ENCODE peak calls at places on chromosomes 16 and 17, in four cellular contexts. L, J, S and A are unnamed samples.

GRCh38 chr17:15134363-15134762 is 130.8 kb downstream of the PMP22 start:
- DNase-seq in L (no peak), J (no peak), S (no peak), A (no peak)

GRCh38 chr17:35297666-35298065 is 54.8 kb downstream of the SLFN5 start:
- DNase-seq in L (no peak), J (no peak), S (no peak), A (no peak)

GRCh38 chr16:75264531-75264998 is 13.1 kb upstream of the BCAR1 start:
- DNase-seq in L (peak; percentile 78), J (no peak), S (peak; percentile 52), A (no peak)

GRCh38 chr17:42183741-42184711 is 1.2 kb downstream of the HCRT start:
- DNase-seq in L (peak; percentile 81), J (peak; percentile 76), S (peak; percentile 67), A (peak; percentile 84)

GRCh38 chr17:82301916-82302497 is 15.4 kb downstream of the CD7 start:
- DNase-seq in L (no peak), J (peak; percentile 76), S (no peak), A (no peak)

GRCh38 chr16:49460786-49461470 is 87.3 kb downstream of the C16orf78 start:
- DNase-seq in L (no peak), J (no peak), S (no peak), A (peak; percentile 45)

GRCh38 chr16:50500171-50500874 is 47.9 kb upstream of the NKD1 start:
- DNase-seq in L (no peak), J (no peak), S (no peak), A (peak; percentile 20)

GRCh38 chr17:31544186-31544585 is 152.7 kb downstream of the RAB11FIP4 start:
- DNase-seq in L (no peak), J (no peak), S (no peak), A (no peak)

GRCh38 chr16:85419503-85420408 is 193.4 kb upstream of the GSE1 start:
- DNase-seq in L (no peak), J (no peak), S (no peak), A (no peak)

GRCh38 chr17:31918701-31919128 is 17.2 kb upstream of the UTP6 start:
- DNase-seq in L (peak; percentile 14), J (no peak), S (peak; percentile 36), A (no peak)

GRCh38 chr17:59093702-59094231 is 12.9 kb downstream of the TRIM37 start:
- DNase-seq in L (peak; percentile 97), J (no peak), S (peak; percentile 98), A (no peak)

GRCh38 chr16:25413962-25414361 is 156.3 kb upstream of the ZKSCAN2 start:
- DNase-seq in L (no peak), J (no peak), S (no peak), A (no peak)

GRCh38 chr16:50210266-50211038 is 55.9 kb upstream of the ADCY7 start:
- DNase-seq in L (peak; percentile 96), J (peak; percentile 47), S (peak; percentile 89), A (no peak)

GRCh38 chr17:29442451-29442850 is 52.3 kb downstream of the TAOK1 start:
- DNase-seq in L (no peak), J (no peak), S (no peak), A (no peak)

GRCh38 chr17:16516594-16517018 is 24.6 kb upstream of the LRRC75A start:
- DNase-seq in L (peak; percentile 74), J (no peak), S (peak; percentile 53), A (no peak)

GRCh38 chr16:67093098-67093732 is 16.5 kb upstream of the PHAF1 start:
- DNase-seq in L (no peak), J (no peak), S (no peak), A (no peak)

GRCh38 chr17:53629188-53629587 is 193.5 kb upstream of the KIF2B start:
- DNase-seq in L (peak; percentile 57), J (no peak), S (peak; percentile 3), A (no peak)

GRCh38 chr17:383771-384621 is 31.4 kb upstream of the RPH3AL start:
- DNase-seq in L (no peak), J (no peak), S (no peak), A (no peak)

GRCh38 chr16:35255186-35255803 is 1795.9 kb downstream of the TP53TG3F start:
- DNase-seq in L (no peak), J (no peak), S (no peak), A (no peak)

GRCh38 chr17:28807925-28808641 is 34.5 kb downstream of the FAM222B start:
- DNase-seq in L (peak; percentile 87), J (no peak), S (peak; percentile 93), A (no peak)

GRCh38 chr17:57068222-57068658 is 16.8 kb upstream of the AKAP1 start:
- DNase-seq in L (no peak), J (no peak), S (no peak), A (no peak)

GRCh38 chr17:74490716-74491115 is 24.3 kb downstream of the CD300A start:
- DNase-seq in L (no peak), J (peak; percentile 10), S (no peak), A (no peak)

GRCh38 chr16:19017179-19017578 is 33.4 kb downstream of the TMC7 start:
- DNase-seq in L (no peak), J (no peak), S (no peak), A (no peak)

GRCh38 chr16:56273615-56274014 is 82.3 kb downstream of the GNAO1 start:
- DNase-seq in L (no peak), J (no peak), S (no peak), A (no peak)

GRCh38 chr16:2385441-2385840 is 43.8 kb upstream of the CCNF start:
- DNase-seq in L (no peak), J (no peak), S (no peak), A (no peak)

GRCh38 chr17:63826468-63827001 is 696 bp upstream of the PSMC5 start:
- DNase-seq in L (no peak), J (no peak), S (no peak), A (no peak)

GRCh38 chr17:48586355-48586924 is 3.6 kb downstream of the HOXB3 start:
- DNase-seq in L (no peak), J (no peak), S (peak; percentile 55), A (no peak)

GRCh38 chr17:81551458-81552243 is 502 bp downstream of the FAAP100 start:
- DNase-seq in L (no peak), J (peak; percentile 33), S (no peak), A (no peak)

GRCh38 chr17:37488607-37489196 is 989 bp upstream of the DUSP14 start:
- DNase-seq in L (peak; percentile 89), J (peak; percentile 65), S (peak; percentile 94), A (no peak)

GRCh38 chr17:37489197-37490001 is at the start of gene DUSP14:
- DNase-seq in L (peak; percentile 86), J (peak; percentile 68), S (peak; percentile 75), A (peak; percentile 90)

GRCh38 chr17:37490638-37491614 is 1.2 kb downstream of the DUSP14 start:
- DNase-seq in L (peak; percentile 84), J (no peak), S (peak; percentile 84), A (no peak)

GRCh38 chr17:37488009-37488604 is 1.6 kb upstream of the DUSP14 start:
- DNase-seq in L (peak; percentile 94), J (no peak), S (peak; percentile 97), A (no peak)

GRCh38 chr17:37490022-37490587 is 414 bp downstream of the DUSP14 start:
- DNase-seq in L (peak; percentile 63), J (peak; percentile 57), S (peak; percentile 54), A (peak; percentile 85)
- TF ChIP-seq CTCF in L (no peak), J (no peak), S (peak; percentile 18), A (peak; percentile 73)

GRCh38 chr17:2937331-2938003 is 125.9 kb downstream of the OR1D5 start:
- DNase-seq in L (peak; percentile 27), J (no peak), S (peak; percentile 44), A (no peak)
- TF ChIP-seq CTCF in L (peak; percentile 44), J (no peak), S (no peak), A (no peak)

GRCh38 chr17:5705081-5705875 is 121.0 kb upstream of the NLRP1 start:
- DNase-seq in L (peak; percentile 18), J (no peak), S (peak; percentile 4), A (peak; percentile 58)
- TF ChIP-seq CTCF in L (peak; percentile 41), J (no peak), S (no peak), A (peak; percentile 68)

GRCh38 chr17:8156174-8156992 is 4.2 kb upstream of the PER1 start:
- DNase-seq in L (peak; percentile 100), J (peak; percentile 100), S (peak; percentile 100), A (peak; percentile 99)
- TF ChIP-seq CTCF in L (no peak), J (no peak), S (no peak), A (no peak)

GRCh38 chr16:81405702-81406113 is 38.9 kb upstream of the CMIP start:
- DNase-seq in L (peak; percentile 91), J (no peak), S (peak; percentile 67), A (no peak)
- TF ChIP-seq CTCF in L (peak; percentile 19), J (no peak), S (no peak), A (peak; percentile 29)

GRCh38 chr17:68351395-68351794 is 60.1 kb downstream of the ARSG start:
- DNase-seq in L (peak; percentile 63), J (no peak), S (peak; percentile 28), A (no peak)
- TF ChIP-seq CTCF in L (peak; percentile 40), J (no peak), S (no peak), A (no peak)

DNA sequence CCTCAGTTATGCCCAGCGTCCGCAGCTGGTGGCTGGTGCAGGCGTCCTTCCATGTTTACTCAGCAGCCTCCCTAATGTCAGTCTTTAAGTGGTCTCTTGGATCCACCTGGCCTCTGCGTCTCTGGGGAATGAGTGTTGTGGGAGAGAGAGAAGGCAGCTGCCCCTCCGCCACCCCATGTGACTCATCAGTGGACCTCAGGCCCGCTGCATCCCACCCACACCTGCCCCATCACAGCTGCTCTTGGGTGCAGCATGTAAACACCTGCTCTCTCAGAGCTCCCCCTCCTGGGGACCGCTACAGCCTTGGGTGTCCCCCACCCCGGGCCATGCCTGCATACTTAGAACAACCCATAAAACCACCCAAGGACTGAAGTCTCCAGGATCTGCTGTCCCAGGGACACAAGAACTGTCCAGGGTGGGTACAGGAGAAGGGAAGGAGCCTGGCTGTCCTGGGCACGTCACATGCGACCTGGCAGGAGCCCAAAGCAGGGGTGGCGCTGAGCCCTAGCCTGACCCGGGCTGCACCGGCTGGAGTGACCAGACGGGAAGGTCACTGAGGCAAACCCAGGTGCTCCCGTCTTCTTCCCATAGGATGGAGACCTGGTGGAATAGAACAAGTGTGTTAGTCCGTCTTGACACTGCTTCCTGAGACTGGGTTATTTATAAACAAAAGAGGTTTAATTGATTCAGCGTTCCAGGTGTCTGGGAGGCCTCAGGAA is 4.2 kb downstream of the C16orf90 start:
- DNase-seq in L (no peak), J (no peak), S (no peak), A (no peak)
- TF ChIP-seq CTCF in L (no peak), J (no peak), S (no peak), A (no peak)

GRCh38 chr17:3917391-3917931 is 1.2 kb upstream of the P2RX1 start:
- DNase-seq in L (peak; percentile 65), J (no peak), S (peak; percentile 47), A (no peak)
- TF ChIP-seq CTCF in L (no peak), J (no peak), S (no peak), A (no peak)

GRCh38 chr17:19718613-19719364 is 2.4 kb upstream of the SLC47A2 start:
- DNase-seq in L (no peak), J (no peak), S (no peak), A (no peak)
- TF ChIP-seq CTCF in L (peak; percentile 9), J (no peak), S (peak; percentile 12), A (peak; percentile 25)